ENCODE peak calls at places on chromosome 14, in ten cellular contexts. J, R, S, W, B, P, H, M, D and Y are unnamed samples.

GRCh38 chr14:64680013-64680674 is 24.1 kb upstream of the PLEKHG3 start:
- DNase-seq in R (no peak), B (no peak), M (no peak), J (peak; percentile 61), D (no peak), H (peak; percentile 99), P (no peak), W (no peak), S (no peak), Y (no peak)

GRCh38 chr14:74364271-74364880 is 16.1 kb downstream of the VRTN start:
- DNase-seq in B (no peak), S (no peak), M (no peak), D (no peak), P (no peak), R (peak; percentile 36), H (no peak), J (no peak), W (no peak), Y (no peak)

GRCh38 chr14:78737116-78737515 is 566.9 kb downstream of the NRXN3 start:
- DNase-seq in H (no peak), R (no peak), P (no peak), B (no peak), J (no peak), D (no peak), M (no peak), W (no peak), S (no peak), Y (no peak)

GRCh38 chr14:103444837-103445524 is 59.8 kb downstream of the MARK3 start:
- DNase-seq in D (peak; percentile 72), P (peak; percentile 76), R (no peak), H (no peak), S (no peak), J (no peak), B (no peak), M (peak; percentile 35), W (peak; percentile 61), Y (no peak)

GRCh38 chr14:92755495-92755894 is 7.1 kb upstream of the LGMN start:
- DNase-seq in J (no peak), H (no peak), S (no peak), P (no peak), R (no peak), M (no peak), W (no peak), D (peak; percentile 57), B (no peak), Y (no peak)

GRCh38 chr14:56120091-56120632 is 2.0 kb downstream of the PELI2 start:
- DNase-seq in M (peak; percentile 15), W (peak; percentile 57), H (no peak), J (no peak), D (peak; percentile 84), R (no peak), S (no peak), P (no peak), B (no peak), Y (no peak)

GRCh38 chr14:76330411-76331327 is 45.3 kb upstream of the ESRRB start:
- DNase-seq in J (no peak), S (no peak), H (no peak), B (no peak), M (no peak), W (no peak), D (no peak), P (no peak), R (peak; percentile 43), Y (no peak)

GRCh38 chr14:20317720-20318119 is 12.0 kb upstream of the TTC5 start:
- DNase-seq in S (no peak), M (no peak), D (no peak), H (no peak), W (no peak), J (no peak), P (no peak), B (no peak), R (peak; percentile 47), Y (no peak)

GRCh38 chr14:95544588-95544987 is 9.7 kb downstream of the GLRX5 start:
- DNase-seq in M (no peak), S (no peak), D (no peak), P (peak; percentile 63), R (no peak), J (no peak), H (no peak), W (no peak), B (no peak), Y (no peak)

GRCh38 chr14:63203618-63204406 is 431 bp upstream of the RHOJ start:
- DNase-seq in M (peak; percentile 34), H (peak; percentile 93), R (peak; percentile 68), J (peak; percentile 28), D (peak; percentile 99), B (peak; percentile 88), P (peak; percentile 97), W (peak; percentile 98), S (peak; percentile 2), Y (peak; percentile 71)

GRCh38 chr14:62710811-62711210 is 334.4 kb downstream of the KCNH5 start:
- DNase-seq in J (no peak), B (no peak), H (no peak), M (no peak), D (no peak), P (no peak), R (no peak), W (no peak), S (no peak), Y (no peak)

GRCh38 chr14:92035890-92036289 is 4.0 kb downstream of the TRIP11 start:
- DNase-seq in J (no peak), B (no peak), M (no peak), D (no peak), P (no peak), W (no peak), H (no peak), S (no peak), R (no peak), Y (no peak)

GRCh38 chr14:79530555-79530954 is 680.7 kb downstream of the DIO2 start:
- DNase-seq in W (no peak), S (no peak), H (no peak), M (no peak), P (no peak), D (no peak), B (no peak), R (no peak), J (no peak), Y (no peak)

GRCh38 chr14:39339003-39339402 is 93.2 kb downstream of the FBXO33 start:
- DNase-seq in H (no peak), R (no peak), B (no peak), P (no peak), J (no peak), D (no peak), W (peak; percentile 60), M (no peak), S (no peak), Y (no peak)

GRCh38 chr14:105074601-105075053 is 9.4 kb upstream of the GPR132 start:
- DNase-seq in D (no peak), B (no peak), R (no peak), S (no peak), H (no peak), P (no peak), J (no peak), W (no peak), M (peak; percentile 36), Y (no peak)

GRCh38 chr14:31835049-31835448 is 242.1 kb upstream of the ARHGAP5 start:
- DNase-seq in J (no peak), H (peak; percentile 19), S (no peak), M (no peak), D (peak; percentile 3), P (no peak), W (no peak), R (no peak), B (no peak), Y (no peak)

GRCh38 chr14:69657961-69658360 is 46.6 kb downstream of the SUSD6 start:
- DNase-seq in W (peak; percentile 60), H (peak; percentile 93), D (peak; percentile 38), M (no peak), P (no peak), R (peak; percentile 79), S (no peak), B (no peak), J (peak; percentile 84), Y (no peak)

GRCh38 chr14:95273041-95273978 is 46.4 kb downstream of the CLMN start:
- DNase-seq in H (no peak), W (no peak), B (peak; percentile 53), J (peak; percentile 36), S (no peak), M (no peak), D (no peak), R (no peak), P (peak; percentile 14), Y (no peak)

GRCh38 chr14:95336192-95336760 is 16.6 kb upstream of the CLMN start:
- DNase-seq in D (no peak), W (no peak), R (no peak), J (no peak), H (no peak), S (no peak), M (no peak), P (no peak), B (peak; percentile 49), Y (no peak)

GRCh38 chr14:38255673-38256357 is at the start of gene CLEC14A:
- DNase-seq in M (no peak), P (no peak), H (no peak), B (peak; percentile 73), W (peak; percentile 13), D (no peak), R (peak; percentile 70), J (no peak), S (no peak), Y (no peak)
- H3K4me3 ChIP-seq in M (no peak within 1 kb of the TSS), P (peak within 1 kb of the TSS; percentile 37), H (no peak within 1 kb of the TSS), B (peak within 1 kb of the TSS; percentile 74), W (peak within 1 kb of the TSS; percentile 30), D (peak within 1 kb of the TSS; percentile 18), R (peak within 1 kb of the TSS; percentile 51), J (no peak within 1 kb of the TSS), S (no peak within 1 kb of the TSS), Y (peak within 1 kb of the TSS; percentile 30)

DNA sequence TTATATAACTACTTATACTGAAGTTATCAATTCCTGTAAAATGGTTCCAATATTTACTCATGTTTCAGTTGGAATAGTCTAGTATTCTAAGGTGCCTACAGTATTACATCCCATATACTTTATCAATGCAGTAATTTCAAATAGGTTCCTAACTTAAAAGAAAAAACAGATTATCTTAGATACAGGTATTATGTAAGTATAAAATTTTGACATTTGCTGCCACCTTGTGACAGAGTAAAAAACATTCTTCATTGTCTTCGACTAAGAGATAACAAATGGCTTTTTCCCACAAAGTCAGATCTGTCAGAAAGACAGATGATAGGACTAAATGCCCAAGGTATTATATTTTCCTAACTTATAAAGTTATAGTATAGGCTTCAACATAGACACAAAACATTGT is 78.7 kb downstream of the TXNDC16 start:
- DNase-seq in S (no peak), H (peak; percentile 31), B (no peak), R (no peak), J (no peak), W (peak; percentile 62), P (no peak), M (peak; percentile 16), D (peak; percentile 63), Y (peak; percentile 23)
- TF ChIP-seq CTCF in S (peak; percentile 30), H (peak; percentile 16), B (no peak), R (peak; percentile 44), J (peak; percentile 69), W (peak; percentile 22), P (no peak), M (peak; percentile 64), D (peak; percentile 40), Y (peak; percentile 21)

GRCh38 chr14:99552572-99553216 is 51.3 kb downstream of the CCDC85C start:
- DNase-seq in S (no peak), J (no peak), H (no peak), R (no peak), D (no peak), W (no peak), M (no peak), P (no peak), B (no peak), Y (no peak)
- H3K4me3 ChIP-seq in S (no peak overlapping the region), J (no peak overlapping the region), H (no peak overlapping the region), R (no peak overlapping the region), D (no peak overlapping the region), W (no peak overlapping the region), M (no peak overlapping the region), P (no peak overlapping the region), B (no peak overlapping the region), Y (no peak overlapping the region)

GRCh38 chr14:100640481-100641273 is 53.5 kb upstream of the BEGAIN start:
- DNase-seq in S (no peak), D (peak; percentile 22), R (no peak), H (no peak), W (peak; percentile 88), J (no peak), M (no peak), P (peak; percentile 78), B (no peak), Y (no peak)
- TF ChIP-seq CTCF in S (no peak), D (no peak), R (no peak), H (no peak), W (no peak), J (no peak), M (no peak), P (no peak), B (no peak), Y (no peak)